ENCODE peak calls at places on chromosomes 11 and 22, in nine cellular contexts. E is substantia nigra; J is SW 1271; C is activated naive CD4-positive, alpha-beta T cell; L is PC-3; N is CD4-positive, alpha-beta T cell; S is H9; B is astrocyte of the spinal cord; X is GM18507. D is an unnamed sample.

GRCh38 chr11:83035070-83035854 is 36.4 kb downstream of the RAB30 start:
- DNase-seq in L (no peak), B (no peak), S (no peak), N (no peak), X (no peak), E (no peak), J (no peak), C (no peak), D (no peak)

GRCh38 chr22:32702421-32702820 is 99.1 kb upstream of the TIMP3 start:
- DNase-seq in B (no peak), J (no peak), E (no peak), L (no peak), S (no peak), X (no peak), N (no peak), C (no peak), D (no peak)

GRCh38 chr22:19055801-19056200 is 66.4 kb downstream of the DGCR2 start:
- DNase-seq in B (no peak), J (no peak), S (no peak), X (no peak), E (no peak), N (no peak), C (no peak), L (no peak), D (no peak)

GRCh38 chr11:86291466-86292262 is 10.4 kb upstream of the HIKESHI start:
- DNase-seq in X (no peak), L (peak), J (peak), B (peak), C (peak), E (no peak), S (peak), N (peak), D (peak)

GRCh38 chr11:43941257-43941879 is 1.1 kb upstream of the C11orf96 start:
- DNase-seq in E (no peak), L (no peak), X (no peak), N (no peak), J (no peak), C (no peak), S (no peak), B (no peak), D (no peak)

GRCh38 chr22:35230839-35231584 is 26.3 kb upstream of the HMGXB4 start:
- DNase-seq in N (no peak), E (no peak), J (no peak), S (no peak), X (no peak), B (no peak), L (peak), C (no peak), D (no peak)

GRCh38 chr11:74870485-74870884 is 78.4 kb downstream of the XRRA1 start:
- DNase-seq in B (peak), L (peak), E (no peak), X (no peak), S (no peak), C (no peak), J (no peak), N (no peak), D (no peak)

GRCh38 chr11:35138058-35138457 is 913 bp upstream of the CD44 start:
- DNase-seq in N (no peak), C (no peak), B (no peak), E (no peak), X (no peak), J (no peak), S (no peak), L (no peak), D (no peak)

GRCh38 chr11:27574342-27574741 is 67.8 kb upstream of the LIN7C start:
- DNase-seq in C (no peak), N (no peak), B (no peak), E (no peak), X (no peak), L (no peak), J (no peak), S (no peak), D (no peak)

GRCh38 chr22:44173154-44173553 is 7.6 kb upstream of the PARVG start:
- DNase-seq in J (no peak), C (no peak), L (no peak), N (no peak), B (no peak), S (no peak), E (no peak), X (no peak), D (no peak)

GRCh38 chr11:110710520-110711381 is 1.5 kb downstream of the ARHGAP20 start:
- DNase-seq in S (peak), L (no peak), X (no peak), N (no peak), C (no peak), J (no peak), B (peak), E (no peak), D (peak)

GRCh38 chr22:38141574-38141973 is 31.1 kb upstream of the BAIAP2L2 start:
- DNase-seq in E (no peak), N (no peak), X (no peak), B (no peak), C (no peak), L (no peak), S (no peak), J (no peak), D (no peak)

GRCh38 chr11:61149624-61150615 is 11.3 kb downstream of the VPS37C start:
- DNase-seq in C (no peak), N (no peak), L (peak), J (no peak), X (no peak), B (no peak), E (no peak), S (no peak), D (peak)

GRCh38 chr11:115623021-115623451 is 118.8 kb upstream of the CADM1 start:
- DNase-seq in N (no peak), S (no peak), E (no peak), L (peak), J (no peak), B (peak), C (no peak), X (no peak), D (no peak)

GRCh38 chr22:41469218-41469851 is 418 bp downstream of the ACO2 start:
- DNase-seq in N (no peak), E (no peak), X (no peak), B (no peak), S (no peak), C (no peak), J (no peak), L (peak), D (peak)

GRCh38 chr11:65695459-65696241 is 16.4 kb upstream of the KAT5 start:
- DNase-seq in L (peak), C (no peak), E (no peak), J (no peak), S (no peak), N (no peak), B (no peak), X (no peak), D (peak)

GRCh38 chr22:26718905-26719304 is 61.5 kb downstream of the MIAT start:
- DNase-seq in E (no peak), S (no peak), B (peak), N (no peak), L (peak), X (no peak), C (no peak), J (peak), D (no peak)

GRCh38 chr11:112477152-112477928 is 216.7 kb upstream of the PLET1 start:
- DNase-seq in S (no peak), N (no peak), B (no peak), C (no peak), J (no peak), E (no peak), X (no peak), L (peak), D (no peak)

GRCh38 chr11:122523841-122524531 is 131.5 kb upstream of the UBASH3B start:
- DNase-seq in C (no peak), L (no peak), X (no peak), J (no peak), S (peak), N (no peak), B (peak), E (no peak), D (peak)

GRCh38 chr11:2507945-2508749 is 63.3 kb downstream of the KCNQ1 start:
- DNase-seq in S (peak), C (no peak), L (no peak), J (no peak), E (no peak), B (no peak), N (no peak), X (no peak), D (no peak)

GRCh38 chr11:74570266-74571061 is 21.9 kb upstream of the POLD3 start:
- DNase-seq in N (no peak), B (peak), S (peak), E (no peak), X (peak), J (no peak), L (peak), C (no peak), D (peak)

GRCh38 chr11:13118194-13118593 is 109.1 kb downstream of the RASSF10 start:
- DNase-seq in S (no peak), X (no peak), J (peak), N (no peak), L (peak), E (no peak), B (peak), C (no peak), D (no peak)

GRCh38 chr11:1561955-1562354 is 10.1 kb downstream of the DUSP8 start:
- DNase-seq in X (no peak), E (no peak), C (no peak), N (no peak), S (no peak), B (no peak), J (no peak), L (no peak), D (no peak)

GRCh38 chr22:42116848-42117424 is 13.7 kb downstream of the CYP2D6 start:
- DNase-seq in S (peak), J (no peak), N (no peak), L (no peak), C (no peak), E (no peak), X (no peak), B (no peak), D (no peak)

GRCh38 chr11:44348114-44348513 is 38.2 kb upstream of the ALX4 start:
- DNase-seq in C (no peak), X (no peak), B (no peak), S (no peak), L (no peak), E (no peak), J (no peak), N (no peak), D (no peak)

GRCh38 chr22:27748355-27749168 is 53.0 kb downstream of the MN1 start:
- DNase-seq in X (no peak), B (peak), N (no peak), L (no peak), E (no peak), J (no peak), S (peak), C (no peak), D (no peak)

GRCh38 chr11:84780689-84781293 is 846.4 kb downstream of the DLG2 start:
- DNase-seq in L (peak), N (no peak), B (peak), C (no peak), X (no peak), S (no peak), E (no peak), J (no peak), D (peak)

D was measured in pons.